ENCODE peak calls at places on chromosome 19, in nine cellular contexts. One of them, this sample, is unnamed.

GRCh38 chr19:32373614-32374295 is 28.3 kb downstream of the ZNF507 start:
- DNase-seq in ascending aorta: peak
- DNase-seq in PC-3: peak
- DNase-seq in AG04450: peak
- DNase-seq in pancreas: no peak
- DNase-seq in tibial artery: peak
- DNase-seq in neural progenitor cell: no peak
- DNase-seq in cardiac muscle cell: peak
- DNase-seq in left ventricle myocardium inferior: no peak
- DNase-seq in this sample: no peak

GRCh38 chr19:39679791-39680168 is 24.1 kb downstream of the LGALS16 start:
- DNase-seq in ascending aorta: no peak
- DNase-seq in PC-3: no peak
- DNase-seq in AG04450: no peak
- DNase-seq in pancreas: no peak
- DNase-seq in tibial artery: no peak
- DNase-seq in neural progenitor cell: no peak
- DNase-seq in cardiac muscle cell: no peak
- DNase-seq in left ventricle myocardium inferior: no peak
- DNase-seq in this sample: peak

GRCh38 chr19:44587863-44588752 is 25.3 kb upstream of the IGSF23 start:
- DNase-seq in ascending aorta: no peak
- DNase-seq in PC-3: peak
- DNase-seq in AG04450: peak
- DNase-seq in pancreas: no peak
- DNase-seq in tibial artery: no peak
- DNase-seq in neural progenitor cell: no peak
- DNase-seq in cardiac muscle cell: no peak
- DNase-seq in left ventricle myocardium inferior: no peak
- DNase-seq in this sample: no peak

GRCh38 chr19:45172173-45172572 is 5.9 kb downstream of the TRAPPC6A start:
- DNase-seq in ascending aorta: no peak
- DNase-seq in PC-3: no peak
- DNase-seq in AG04450: no peak
- DNase-seq in pancreas: no peak
- DNase-seq in tibial artery: no peak
- DNase-seq in neural progenitor cell: no peak
- DNase-seq in cardiac muscle cell: no peak
- DNase-seq in left ventricle myocardium inferior: no peak
- DNase-seq in this sample: no peak

GRCh38 chr19:2491130-2491801 is 15.3 kb downstream of the GADD45B start:
- DNase-seq in ascending aorta: no peak
- DNase-seq in PC-3: peak
- DNase-seq in AG04450: no peak
- DNase-seq in pancreas: peak
- DNase-seq in tibial artery: no peak
- DNase-seq in neural progenitor cell: no peak
- DNase-seq in cardiac muscle cell: no peak
- DNase-seq in left ventricle myocardium inferior: no peak
- DNase-seq in this sample: no peak

GRCh38 chr19:31135841-31136240 is 213.4 kb downstream of the TSHZ3 start:
- DNase-seq in ascending aorta: no peak
- DNase-seq in PC-3: peak
- DNase-seq in AG04450: no peak
- DNase-seq in pancreas: no peak
- DNase-seq in tibial artery: no peak
- DNase-seq in neural progenitor cell: no peak
- DNase-seq in cardiac muscle cell: no peak
- DNase-seq in left ventricle myocardium inferior: no peak
- DNase-seq in this sample: no peak

GRCh38 chr19:1007852-1008251 is 7.6 kb downstream of the GRIN3B start:
- DNase-seq in ascending aorta: no peak
- DNase-seq in PC-3: no peak
- DNase-seq in AG04450: no peak
- DNase-seq in pancreas: no peak
- DNase-seq in tibial artery: no peak
- DNase-seq in neural progenitor cell: no peak
- DNase-seq in cardiac muscle cell: no peak
- DNase-seq in left ventricle myocardium inferior: no peak
- DNase-seq in this sample: no peak

GRCh38 chr19:31378404-31378803 is 29.2 kb upstream of the TSHZ3 start:
- DNase-seq in ascending aorta: no peak
- DNase-seq in PC-3: peak
- DNase-seq in AG04450: peak
- DNase-seq in pancreas: no peak
- DNase-seq in tibial artery: no peak
- DNase-seq in neural progenitor cell: no peak
- DNase-seq in cardiac muscle cell: no peak
- DNase-seq in left ventricle myocardium inferior: peak
- DNase-seq in this sample: no peak

GRCh38 chr19:2603320-2603719 is 99.2 kb downstream of the GNG7 start:
- DNase-seq in ascending aorta: peak
- DNase-seq in PC-3: no peak
- DNase-seq in AG04450: no peak
- DNase-seq in pancreas: no peak
- DNase-seq in tibial artery: peak
- DNase-seq in neural progenitor cell: peak
- DNase-seq in cardiac muscle cell: peak
- DNase-seq in left ventricle myocardium inferior: peak
- DNase-seq in this sample: peak

GRCh38 chr19:55149078-55150003 is at the start of gene TNNT1:
- DNase-seq in ascending aorta: no peak
- DNase-seq in PC-3: peak
- DNase-seq in AG04450: no peak
- DNase-seq in pancreas: no peak
- DNase-seq in tibial artery: no peak
- DNase-seq in neural progenitor cell: peak
- DNase-seq in cardiac muscle cell: peak
- DNase-seq in left ventricle myocardium inferior: peak
- DNase-seq in this sample: no peak

GRCh38 chr19:34120846-34121639 is 51.3 kb upstream of the LSM14A start:
- DNase-seq in ascending aorta: no peak
- DNase-seq in PC-3: peak
- DNase-seq in AG04450: peak
- DNase-seq in pancreas: no peak
- DNase-seq in tibial artery: no peak
- DNase-seq in neural progenitor cell: peak
- DNase-seq in cardiac muscle cell: peak
- DNase-seq in left ventricle myocardium inferior: no peak
- DNase-seq in this sample: no peak

GRCh38 chr19:24029941-24030636 is 56.9 kb upstream of the ZNF254 start:
- DNase-seq in ascending aorta: no peak
- DNase-seq in PC-3: no peak
- DNase-seq in AG04450: no peak
- DNase-seq in pancreas: no peak
- DNase-seq in tibial artery: no peak
- DNase-seq in neural progenitor cell: no peak
- DNase-seq in cardiac muscle cell: no peak
- DNase-seq in left ventricle myocardium inferior: no peak
- DNase-seq in this sample: no peak

GRCh38 chr19:10092648-10093294 is 6.7 kb downstream of the SHFL start:
- DNase-seq in ascending aorta: no peak
- DNase-seq in PC-3: no peak
- DNase-seq in AG04450: no peak
- DNase-seq in pancreas: no peak
- DNase-seq in tibial artery: no peak
- DNase-seq in neural progenitor cell: no peak
- DNase-seq in cardiac muscle cell: no peak
- DNase-seq in left ventricle myocardium inferior: no peak
- DNase-seq in this sample: no peak

GRCh38 chr19:2820112-2820702 is 539 bp downstream of the ZNF554 start:
- DNase-seq in ascending aorta: no peak
- DNase-seq in PC-3: no peak
- DNase-seq in AG04450: no peak
- DNase-seq in pancreas: peak
- DNase-seq in tibial artery: no peak
- DNase-seq in neural progenitor cell: peak
- DNase-seq in cardiac muscle cell: peak
- DNase-seq in left ventricle myocardium inferior: no peak
- DNase-seq in this sample: no peak

GRCh38 chr19:9943744-9944143 is 7.4 kb upstream of the OLFM2 start:
- DNase-seq in ascending aorta: no peak
- DNase-seq in PC-3: no peak
- DNase-seq in AG04450: no peak
- DNase-seq in pancreas: no peak
- DNase-seq in tibial artery: no peak
- DNase-seq in neural progenitor cell: no peak
- DNase-seq in cardiac muscle cell: no peak
- DNase-seq in left ventricle myocardium inferior: no peak
- DNase-seq in this sample: no peak

GRCh38 chr19:48396871-48397176 is 3.4 kb downstream of the GRIN2D start:
- DNase-seq in ascending aorta: no peak
- DNase-seq in PC-3: no peak
- DNase-seq in AG04450: no peak
- DNase-seq in pancreas: no peak
- DNase-seq in tibial artery: no peak
- DNase-seq in neural progenitor cell: no peak
- DNase-seq in cardiac muscle cell: no peak
- DNase-seq in left ventricle myocardium inferior: no peak
- DNase-seq in this sample: no peak

GRCh38 chr19:6738726-6739389 is 622 bp upstream of the TRIP10 start:
- DNase-seq in ascending aorta: peak
- DNase-seq in PC-3: no peak
- DNase-seq in AG04450: no peak
- DNase-seq in pancreas: no peak
- DNase-seq in tibial artery: peak
- DNase-seq in neural progenitor cell: peak
- DNase-seq in cardiac muscle cell: peak
- DNase-seq in left ventricle myocardium inferior: peak
- DNase-seq in this sample: no peak

GRCh38 chr19:6822311-6822670 is 49.8 kb downstream of the VAV1 start:
- DNase-seq in ascending aorta: no peak
- DNase-seq in PC-3: no peak
- DNase-seq in AG04450: no peak
- DNase-seq in pancreas: no peak
- DNase-seq in tibial artery: no peak
- DNase-seq in neural progenitor cell: no peak
- DNase-seq in cardiac muscle cell: no peak
- DNase-seq in left ventricle myocardium inferior: no peak
- DNase-seq in this sample: no peak

GRCh38 chr19:10863107-10863700 is 8.1 kb upstream of the CARM1 start:
- DNase-seq in ascending aorta: peak
- DNase-seq in PC-3: peak
- DNase-seq in AG04450: no peak
- DNase-seq in pancreas: no peak
- DNase-seq in tibial artery: peak
- DNase-seq in neural progenitor cell: no peak
- DNase-seq in cardiac muscle cell: peak
- DNase-seq in left ventricle myocardium inferior: no peak
- DNase-seq in this sample: no peak

GRCh38 chr19:50639121-50640112 is at the start of gene SYT3:
- DNase-seq in ascending aorta: no peak
- DNase-seq in PC-3: peak
- DNase-seq in AG04450: no peak
- DNase-seq in pancreas: peak
- DNase-seq in tibial artery: no peak
- DNase-seq in neural progenitor cell: peak
- DNase-seq in cardiac muscle cell: peak
- DNase-seq in left ventricle myocardium inferior: peak
- DNase-seq in this sample: peak

GRCh38 chr19:28494466-28494865 is 718.5 kb downstream of the UQCRFS1 start:
- DNase-seq in ascending aorta: no peak
- DNase-seq in PC-3: no peak
- DNase-seq in AG04450: no peak
- DNase-seq in pancreas: no peak
- DNase-seq in tibial artery: no peak
- DNase-seq in neural progenitor cell: peak
- DNase-seq in cardiac muscle cell: no peak
- DNase-seq in left ventricle myocardium inferior: no peak
- DNase-seq in this sample: no peak

GRCh38 chr19:927044-927706 is 1.3 kb downstream of the ARID3A start:
- DNase-seq in ascending aorta: peak
- DNase-seq in PC-3: no peak
- DNase-seq in AG04450: no peak
- DNase-seq in pancreas: no peak
- DNase-seq in tibial artery: peak
- DNase-seq in neural progenitor cell: peak
- DNase-seq in cardiac muscle cell: peak
- DNase-seq in left ventricle myocardium inferior: peak
- DNase-seq in this sample: no peak

GRCh38 chr19:54095136-54095858 is 5.3 kb downstream of the OSCAR start:
- DNase-seq in ascending aorta: no peak
- DNase-seq in PC-3: no peak
- DNase-seq in AG04450: no peak
- DNase-seq in pancreas: no peak
- DNase-seq in tibial artery: no peak
- DNase-seq in neural progenitor cell: no peak
- DNase-seq in cardiac muscle cell: no peak
- DNase-seq in left ventricle myocardium inferior: no peak
- DNase-seq in this sample: no peak
- H3K4me3 ChIP-seq in ascending aorta: peak
- H3K4me3 ChIP-seq in PC-3: peak
- H3K4me3 ChIP-seq in AG04450: peak
- H3K4me3 ChIP-seq in pancreas: no peak
- H3K4me3 ChIP-seq in tibial artery: peak
- H3K4me3 ChIP-seq in neural progenitor cell: peak
- H3K4me3 ChIP-seq in cardiac muscle cell: peak
- H3K4me3 ChIP-seq in left ventricle myocardium inferior: peak
- H3K4me3 ChIP-seq in this sample: peak

GRCh38 chr19:16325161-16325527 is 518 bp downstream of the KLF2 start:
- DNase-seq in ascending aorta: no peak
- DNase-seq in PC-3: no peak
- DNase-seq in AG04450: no peak
- DNase-seq in pancreas: peak
- DNase-seq in tibial artery: no peak
- DNase-seq in neural progenitor cell: peak
- DNase-seq in cardiac muscle cell: peak
- DNase-seq in left ventricle myocardium inferior: peak
- DNase-seq in this sample: no peak
- TF ChIP-seq CTCF in ascending aorta: peak
- TF ChIP-seq CTCF in PC-3: peak
- TF ChIP-seq CTCF in AG04450: no peak
- TF ChIP-seq CTCF in pancreas: no peak
- TF ChIP-seq CTCF in tibial artery: no peak
- TF ChIP-seq CTCF in neural progenitor cell: peak
- TF ChIP-seq CTCF in cardiac muscle cell: peak
- TF ChIP-seq CTCF in left ventricle myocardium inferior: peak
- TF ChIP-seq CTCF in this sample: no peak

DNA sequence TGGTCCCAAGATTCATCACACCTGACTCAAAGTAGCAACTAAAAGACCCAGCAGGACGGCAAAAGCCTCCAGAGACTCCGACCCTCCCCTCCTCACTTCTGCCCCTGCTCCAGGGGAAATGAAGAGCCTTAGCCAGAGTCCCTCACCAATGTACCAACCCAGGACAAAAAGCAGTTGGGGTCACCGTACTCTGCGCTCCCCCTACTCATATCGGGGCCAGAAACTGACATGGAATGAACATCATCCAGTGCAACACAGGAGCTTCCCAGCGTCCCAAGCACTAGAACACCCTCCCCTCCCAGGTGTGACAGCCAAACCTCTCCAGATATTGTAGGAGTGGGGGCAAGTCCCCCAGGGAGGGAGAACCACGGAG is 1.7 kb downstream of the EEF2 start:
- DNase-seq in ascending aorta: no peak
- DNase-seq in PC-3: no peak
- DNase-seq in AG04450: no peak
- DNase-seq in pancreas: no peak
- DNase-seq in tibial artery: no peak
- DNase-seq in neural progenitor cell: no peak
- DNase-seq in cardiac muscle cell: no peak
- DNase-seq in left ventricle myocardium inferior: no peak
- DNase-seq in this sample: no peak
- H3K27ac ChIP-seq in ascending aorta: peak
- H3K27ac ChIP-seq in PC-3: peak
- H3K27ac ChIP-seq in AG04450: peak
- H3K27ac ChIP-seq in pancreas: no peak
- H3K27ac ChIP-seq in tibial artery: peak
- H3K27ac ChIP-seq in neural progenitor cell: peak
- H3K27ac ChIP-seq in cardiac muscle cell: peak
- H3K27ac ChIP-seq in left ventricle myocardium inferior: peak
- H3K27ac ChIP-seq in this sample: peak

GRCh38 chr19:16889883-16890460 is 1.2 kb downstream of the F2RL3 start:
- DNase-seq in ascending aorta: no peak
- DNase-seq in PC-3: no peak
- DNase-seq in AG04450: no peak
- DNase-seq in pancreas: no peak
- DNase-seq in tibial artery: no peak
- DNase-seq in neural progenitor cell: no peak
- DNase-seq in cardiac muscle cell: no peak
- DNase-seq in left ventricle myocardium inferior: no peak
- DNase-seq in this sample: no peak
- H3K4me3 ChIP-seq in ascending aorta: no peak
- H3K4me3 ChIP-seq in PC-3: no peak
- H3K4me3 ChIP-seq in AG04450: no peak
- H3K4me3 ChIP-seq in pancreas: no peak
- H3K4me3 ChIP-seq in tibial artery: no peak
- H3K4me3 ChIP-seq in neural progenitor cell: no peak
- H3K4me3 ChIP-seq in cardiac muscle cell: no peak
- H3K4me3 ChIP-seq in left ventricle myocardium inferior: peak
- H3K4me3 ChIP-seq in this sample: no peak